ENCODE peak calls at places on chromosomes 1 and 21, in six cellular contexts. One of them, this sample, is unnamed.

GRCh38 chr1:156162430-156163037 is 9.1 kb downstream of the SEMA4A start:
- DNase-seq in CD8-positive, alpha-beta T cell: no peak
- DNase-seq in tibial artery: no peak
- DNase-seq in psoas muscle: no peak
- DNase-seq in heart right ventricle: peak; percentile 50
- DNase-seq in AG04450: no peak
- DNase-seq in this sample: no peak

GRCh38 chr1:160978510-160978927 is 23.9 kb upstream of the ITLN2 start:
- DNase-seq in CD8-positive, alpha-beta T cell: no peak
- DNase-seq in tibial artery: no peak
- DNase-seq in psoas muscle: no peak
- DNase-seq in heart right ventricle: no peak
- DNase-seq in AG04450: no peak
- DNase-seq in this sample: peak; percentile 80

GRCh38 chr1:38891753-38892152 is 10.4 kb upstream of the GJA9 start:
- DNase-seq in CD8-positive, alpha-beta T cell: no peak
- DNase-seq in tibial artery: no peak
- DNase-seq in psoas muscle: no peak
- DNase-seq in heart right ventricle: no peak
- DNase-seq in AG04450: no peak
- DNase-seq in this sample: no peak

GRCh38 chr1:160884579-160884978 is 401 bp downstream of the ITLN1 start:
- DNase-seq in CD8-positive, alpha-beta T cell: no peak
- DNase-seq in tibial artery: no peak
- DNase-seq in psoas muscle: no peak
- DNase-seq in heart right ventricle: no peak
- DNase-seq in AG04450: no peak
- DNase-seq in this sample: no peak

GRCh38 chr1:229213797-229214196 is 57.1 kb upstream of the RAB4A start:
- DNase-seq in CD8-positive, alpha-beta T cell: no peak
- DNase-seq in tibial artery: no peak
- DNase-seq in psoas muscle: no peak
- DNase-seq in heart right ventricle: no peak
- DNase-seq in AG04450: no peak
- DNase-seq in this sample: no peak

GRCh38 chr1:179079113-179079761 is 2.6 kb upstream of the TOR3A start:
- DNase-seq in CD8-positive, alpha-beta T cell: peak; percentile 27
- DNase-seq in tibial artery: no peak
- DNase-seq in psoas muscle: no peak
- DNase-seq in heart right ventricle: no peak
- DNase-seq in AG04450: peak; percentile 66
- DNase-seq in this sample: peak; percentile 60

GRCh38 chr1:203271018-203271743 is 34.1 kb upstream of the BTG2 start:
- DNase-seq in CD8-positive, alpha-beta T cell: peak; percentile 52
- DNase-seq in tibial artery: peak; percentile 82
- DNase-seq in psoas muscle: no peak
- DNase-seq in heart right ventricle: no peak
- DNase-seq in AG04450: no peak
- DNase-seq in this sample: no peak

GRCh38 chr1:164772635-164773034 is 213.7 kb downstream of the PBX1 start:
- DNase-seq in CD8-positive, alpha-beta T cell: no peak
- DNase-seq in tibial artery: peak; percentile 79
- DNase-seq in psoas muscle: peak; percentile 87
- DNase-seq in heart right ventricle: peak; percentile 45
- DNase-seq in AG04450: peak; percentile 74
- DNase-seq in this sample: peak; percentile 74

GRCh38 chr1:87120779-87121178 is 206.3 kb downstream of the HS2ST1 start:
- DNase-seq in CD8-positive, alpha-beta T cell: no peak
- DNase-seq in tibial artery: no peak
- DNase-seq in psoas muscle: no peak
- DNase-seq in heart right ventricle: no peak
- DNase-seq in AG04450: no peak
- DNase-seq in this sample: no peak

DNA sequence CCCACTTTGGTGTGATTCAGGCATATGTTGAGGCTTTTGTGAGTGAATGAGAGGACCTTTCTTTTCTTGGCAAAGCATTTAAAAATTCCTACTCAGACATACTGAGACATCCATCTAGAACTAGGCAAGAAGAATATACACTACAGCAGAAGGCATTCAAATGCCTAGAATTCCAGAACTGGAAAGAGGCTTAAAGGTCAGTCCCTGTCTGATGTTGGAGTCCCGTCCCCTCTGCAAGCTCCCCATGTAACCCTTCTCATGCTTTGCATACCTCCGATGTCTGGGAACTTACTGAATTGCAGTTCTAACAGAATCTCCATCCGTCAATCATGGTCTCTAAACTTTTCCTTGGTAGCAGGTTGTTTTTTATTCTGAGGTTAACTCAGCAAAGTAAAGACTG is 152.9 kb downstream of the ATP6V1G3 start:
- DNase-seq in CD8-positive, alpha-beta T cell: no peak
- DNase-seq in tibial artery: no peak
- DNase-seq in psoas muscle: no peak
- DNase-seq in heart right ventricle: no peak
- DNase-seq in AG04450: peak; percentile 16
- DNase-seq in this sample: no peak
- H3K27ac ChIP-seq in CD8-positive, alpha-beta T cell: no peak overlapping the region
- H3K27ac ChIP-seq in tibial artery: no peak overlapping the region
- H3K27ac ChIP-seq in psoas muscle: no peak overlapping the region
- H3K27ac ChIP-seq in heart right ventricle: no peak overlapping the region
- H3K27ac ChIP-seq in AG04450: no peak overlapping the region
- H3K27ac ChIP-seq in this sample: no peak overlapping the region

DNA sequence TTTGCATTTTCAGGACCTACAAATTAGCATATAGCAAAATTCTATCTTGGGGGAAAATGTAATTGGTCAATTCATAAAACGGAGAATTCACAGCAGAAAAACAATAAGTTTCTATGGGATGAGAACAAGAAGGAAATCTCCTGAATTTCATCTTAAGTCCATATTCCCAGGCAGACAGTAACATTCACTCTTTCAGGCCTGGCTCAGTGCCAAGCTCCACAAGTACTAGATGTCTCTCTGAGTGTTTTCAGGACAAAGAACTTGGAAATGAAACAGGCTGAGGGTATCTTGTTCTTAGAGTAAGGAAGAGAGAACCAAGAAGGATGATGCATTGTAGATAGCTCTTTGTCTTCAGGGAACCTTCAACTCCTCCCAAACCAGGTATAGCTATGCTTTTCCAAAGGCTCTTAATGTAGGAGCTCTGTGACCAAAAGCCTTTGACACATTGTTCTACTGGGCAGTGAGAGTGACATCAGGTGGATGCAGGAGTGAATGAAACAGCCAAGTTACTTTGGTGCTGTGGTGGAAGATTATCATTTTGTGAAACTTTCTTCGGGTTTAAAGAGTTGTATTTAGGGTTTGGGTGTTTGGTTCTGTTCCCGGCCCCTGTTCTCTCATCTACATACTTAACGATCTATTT is 298.3 kb downstream of the GPATCH2 start:
- DNase-seq in CD8-positive, alpha-beta T cell: no peak
- DNase-seq in tibial artery: no peak
- DNase-seq in psoas muscle: no peak
- DNase-seq in heart right ventricle: no peak
- DNase-seq in AG04450: no peak
- DNase-seq in this sample: peak; percentile 22
- TF ChIP-seq CTCF in CD8-positive, alpha-beta T cell: no peak
- TF ChIP-seq CTCF in tibial artery: no peak
- TF ChIP-seq CTCF in psoas muscle: no peak
- TF ChIP-seq CTCF in heart right ventricle: no peak
- TF ChIP-seq CTCF in AG04450: no peak
- TF ChIP-seq CTCF in this sample: no peak

DNA sequence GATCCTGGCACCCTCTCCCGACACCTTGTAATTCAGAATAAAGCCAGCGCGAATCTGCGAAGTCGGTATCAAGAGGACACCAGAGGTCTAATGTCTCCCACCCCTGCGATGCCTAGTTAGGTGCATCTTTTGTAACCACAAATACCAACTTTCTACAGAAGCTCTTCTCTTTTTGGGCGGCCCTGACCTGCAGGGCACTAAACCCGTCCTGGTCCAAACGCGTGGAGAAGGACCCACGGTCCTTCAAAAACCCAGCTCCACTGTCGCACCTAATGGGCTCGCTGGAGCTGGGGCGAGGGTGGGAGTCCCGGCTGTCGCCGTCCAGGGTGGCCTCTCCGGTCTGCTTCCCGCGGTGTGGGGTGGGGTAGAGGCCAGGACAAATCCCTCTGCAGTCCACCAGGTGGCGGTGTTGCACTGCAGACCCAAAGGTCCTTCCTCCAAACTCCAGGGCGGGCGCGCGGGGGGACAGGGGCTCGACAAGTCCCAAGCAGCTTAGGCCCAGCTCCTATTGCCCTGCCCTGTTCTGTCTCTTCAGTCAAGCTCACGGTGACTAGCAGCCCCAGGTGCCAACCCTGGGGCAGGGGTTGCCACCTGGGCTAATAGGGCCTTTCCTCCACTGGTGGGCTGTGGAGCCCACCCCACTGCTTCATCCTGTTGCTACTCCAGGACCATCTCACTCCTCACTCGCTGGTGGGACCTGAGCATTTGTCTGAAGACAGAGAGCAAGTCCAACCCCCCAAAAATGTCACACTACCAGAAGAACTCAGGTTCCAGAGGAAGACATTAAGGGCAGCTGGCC is 2.7 kb downstream of the HES3 start:
- DNase-seq in CD8-positive, alpha-beta T cell: peak; percentile 69
- DNase-seq in tibial artery: peak; percentile 86
- DNase-seq in psoas muscle: peak; percentile 90
- DNase-seq in heart right ventricle: peak; percentile 83
- DNase-seq in AG04450: peak; percentile 37
- DNase-seq in this sample: peak; percentile 91
- H3K4me3 ChIP-seq in CD8-positive, alpha-beta T cell: no peak overlapping the region
- H3K4me3 ChIP-seq in tibial artery: no peak overlapping the region
- H3K4me3 ChIP-seq in psoas muscle: no peak overlapping the region
- H3K4me3 ChIP-seq in heart right ventricle: no peak overlapping the region
- H3K4me3 ChIP-seq in AG04450: no peak overlapping the region
- H3K4me3 ChIP-seq in this sample: no peak overlapping the region

DNA sequence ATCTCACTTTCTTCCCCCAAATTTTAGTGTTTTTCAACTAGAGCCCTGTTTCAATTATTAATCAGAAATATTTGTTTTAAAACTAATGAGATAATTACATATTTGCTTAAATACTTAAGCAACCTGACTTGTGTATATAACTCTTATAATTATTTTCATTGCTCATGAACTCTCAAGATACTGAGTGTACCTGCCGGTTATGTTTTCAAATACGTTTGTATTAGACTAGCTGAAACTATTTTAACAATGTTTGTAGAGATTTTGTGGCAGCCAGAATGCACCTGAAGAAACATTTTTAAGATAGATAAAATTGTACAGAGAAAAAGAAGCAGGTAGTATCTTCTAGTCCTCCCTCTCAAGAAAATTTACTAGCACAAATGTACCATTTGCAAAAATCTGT is 140.6 kb upstream of the CXADR start:
- DNase-seq in CD8-positive, alpha-beta T cell: no peak
- DNase-seq in tibial artery: no peak
- DNase-seq in psoas muscle: no peak
- DNase-seq in heart right ventricle: no peak
- DNase-seq in AG04450: no peak
- DNase-seq in this sample: no peak
- H3K27ac ChIP-seq in CD8-positive, alpha-beta T cell: no peak overlapping the region
- H3K27ac ChIP-seq in tibial artery: no peak overlapping the region
- H3K27ac ChIP-seq in psoas muscle: no peak overlapping the region
- H3K27ac ChIP-seq in heart right ventricle: no peak overlapping the region
- H3K27ac ChIP-seq in AG04450: no peak overlapping the region
- H3K27ac ChIP-seq in this sample: no peak overlapping the region

GRCh38 chr1:244887281-244887680 is 22.9 kb upstream of the HNRNPU start:
- DNase-seq in CD8-positive, alpha-beta T cell: no peak
- DNase-seq in tibial artery: no peak
- DNase-seq in psoas muscle: no peak
- DNase-seq in heart right ventricle: no peak
- DNase-seq in AG04450: no peak
- DNase-seq in this sample: no peak
- TF ChIP-seq CTCF in CD8-positive, alpha-beta T cell: no peak
- TF ChIP-seq CTCF in tibial artery: no peak
- TF ChIP-seq CTCF in psoas muscle: no peak
- TF ChIP-seq CTCF in heart right ventricle: no peak
- TF ChIP-seq CTCF in AG04450: no peak
- TF ChIP-seq CTCF in this sample: no peak

DNA sequence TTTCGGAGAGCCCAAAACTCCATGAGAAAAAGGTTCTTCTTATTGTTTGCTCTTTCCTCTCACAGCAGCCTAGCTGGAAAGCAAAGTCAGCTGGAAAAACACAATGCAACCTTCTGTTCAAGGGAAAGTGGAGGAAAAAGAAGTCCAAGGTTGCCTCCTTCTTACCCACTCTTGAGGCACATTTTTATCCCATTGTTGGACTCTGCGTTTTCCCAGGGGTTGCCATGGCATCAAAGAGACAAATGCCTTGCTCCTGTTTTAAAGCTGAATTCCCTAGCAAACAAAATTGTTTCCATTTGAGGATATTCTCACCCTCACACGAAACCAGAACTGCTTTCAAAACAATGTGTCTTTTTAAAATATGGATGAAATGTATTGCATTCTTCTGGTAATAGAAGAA is 45.1 kb upstream of the PALMD start:
- DNase-seq in CD8-positive, alpha-beta T cell: no peak
- DNase-seq in tibial artery: no peak
- DNase-seq in psoas muscle: no peak
- DNase-seq in heart right ventricle: no peak
- DNase-seq in AG04450: no peak
- DNase-seq in this sample: no peak
- H3K4me3 ChIP-seq in CD8-positive, alpha-beta T cell: no peak overlapping the region
- H3K4me3 ChIP-seq in tibial artery: no peak overlapping the region
- H3K4me3 ChIP-seq in psoas muscle: no peak overlapping the region
- H3K4me3 ChIP-seq in heart right ventricle: no peak overlapping the region
- H3K4me3 ChIP-seq in AG04450: no peak overlapping the region
- H3K4me3 ChIP-seq in this sample: no peak overlapping the region

GRCh38 chr21:31052489-31053142 is 14.3 kb upstream of the KRTAP19-8 start:
- DNase-seq in CD8-positive, alpha-beta T cell: no peak
- DNase-seq in tibial artery: no peak
- DNase-seq in psoas muscle: no peak
- DNase-seq in heart right ventricle: no peak
- DNase-seq in AG04450: no peak
- DNase-seq in this sample: no peak
- H3K27ac ChIP-seq in CD8-positive, alpha-beta T cell: no peak overlapping the region
- H3K27ac ChIP-seq in tibial artery: no peak overlapping the region
- H3K27ac ChIP-seq in psoas muscle: no peak overlapping the region
- H3K27ac ChIP-seq in heart right ventricle: no peak overlapping the region
- H3K27ac ChIP-seq in AG04450: no peak overlapping the region
- H3K27ac ChIP-seq in this sample: no peak overlapping the region

GRCh38 chr1:117686907-117687306 is 81.1 kb downstream of the TENT5C start:
- DNase-seq in CD8-positive, alpha-beta T cell: no peak
- DNase-seq in tibial artery: no peak
- DNase-seq in psoas muscle: no peak
- DNase-seq in heart right ventricle: no peak
- DNase-seq in AG04450: no peak
- DNase-seq in this sample: no peak

GRCh38 chr1:117683571-117684285 is 77.9 kb downstream of the TENT5C start:
- DNase-seq in CD8-positive, alpha-beta T cell: no peak
- DNase-seq in tibial artery: no peak
- DNase-seq in psoas muscle: no peak
- DNase-seq in heart right ventricle: peak; percentile 27
- DNase-seq in AG04450: no peak
- DNase-seq in this sample: no peak

GRCh38 chr1:117682372-117682771 is 76.5 kb downstream of the TENT5C start:
- DNase-seq in CD8-positive, alpha-beta T cell: no peak
- DNase-seq in tibial artery: peak; percentile 85
- DNase-seq in psoas muscle: peak; percentile 79
- DNase-seq in heart right ventricle: peak; percentile 38
- DNase-seq in AG04450: no peak
- DNase-seq in this sample: no peak

GRCh38 chr1:117690230-117690629 is 84.4 kb downstream of the TENT5C start:
- DNase-seq in CD8-positive, alpha-beta T cell: no peak
- DNase-seq in tibial artery: no peak
- DNase-seq in psoas muscle: no peak
- DNase-seq in heart right ventricle: no peak
- DNase-seq in AG04450: no peak
- DNase-seq in this sample: no peak

GRCh38 chr1:117685936-117686806 is 80.3 kb downstream of the TENT5C start:
- DNase-seq in CD8-positive, alpha-beta T cell: no peak
- DNase-seq in tibial artery: no peak
- DNase-seq in psoas muscle: peak; percentile 65
- DNase-seq in heart right ventricle: no peak
- DNase-seq in AG04450: no peak
- DNase-seq in this sample: no peak
- TF ChIP-seq CTCF in CD8-positive, alpha-beta T cell: no peak
- TF ChIP-seq CTCF in tibial artery: no peak
- TF ChIP-seq CTCF in psoas muscle: peak; percentile 11
- TF ChIP-seq CTCF in heart right ventricle: no peak
- TF ChIP-seq CTCF in AG04450: no peak
- TF ChIP-seq CTCF in this sample: no peak